ENCODE peak calls at places on chromosomes 6 and 20, in ten cellular contexts. U is CD4-positive, CD25-positive, alpha-beta regulatory T cell; Y is GM23338; F is Peyer's patch; G is lung; I is cardiac muscle cell; O is ascending aorta; P is body of pancreas; H is H1; X is stomach. D is an unnamed sample. For H3K36me3 and H3K4me1, the result is how much of the 10 kb centered on the place peaks cover.

GRCh38 chr20:12383770-12384304 is 466.1 kb downstream of the BTBD3 start:
- DNase-seq in U (no peak), G (no peak), F (no peak), O (no peak), P (no peak), X (no peak), I (peak), H (no peak), Y (no peak), D (no peak)

GRCh38 chr6:48429021-48429420 is 318.0 kb upstream of the PTCHD4 start:
- DNase-seq in Y (no peak), G (no peak), P (no peak), I (no peak), U (no peak), H (no peak), X (no peak), O (no peak), F (no peak), D (no peak)

GRCh38 chr6:40286721-40287120 is 300.4 kb downstream of the LRFN2 start:
- DNase-seq in Y (peak), O (no peak), U (no peak), P (no peak), H (no peak), G (no peak), F (no peak), I (no peak), X (no peak), D (no peak)

GRCh38 chr6:31580807-31581437 is 1.3 kb downstream of the LTB start:
- DNase-seq in Y (peak), H (peak), I (peak), F (peak), O (peak), X (peak), G (peak), U (peak), P (peak), D (peak)

GRCh38 chr20:63532449-63532971 is 4.7 kb downstream of the PTK6 start:
- DNase-seq in F (peak), X (no peak), Y (no peak), H (no peak), P (peak), O (no peak), I (no peak), U (no peak), G (no peak), D (no peak)

GRCh38 chr6:107396226-107396625 is 63.1 kb downstream of the PDSS2 start:
- DNase-seq in G (no peak), I (no peak), Y (no peak), O (no peak), U (no peak), F (no peak), X (no peak), H (no peak), P (no peak), D (no peak)

GRCh38 chr20:35093245-35093884 is 758 bp upstream of the TRPC4AP start:
- DNase-seq in I (peak), G (no peak), Y (no peak), H (no peak), X (no peak), U (no peak), P (no peak), F (no peak), O (no peak), D (no peak)

GRCh38 chr6:116246089-116246488 is 7.8 kb downstream of the TSPYL4 start:
- DNase-seq in U (no peak), H (no peak), O (no peak), I (peak), Y (no peak), G (no peak), P (no peak), F (no peak), X (no peak), D (no peak)

GRCh38 chr20:35506872-35507638 is 22.4 kb downstream of the C20orf173 start:
- DNase-seq in I (no peak), H (no peak), Y (no peak), X (no peak), O (no peak), G (no peak), U (no peak), P (no peak), F (no peak), D (no peak)

GRCh38 chr20:35344354-35344837 is 52.2 kb upstream of the FAM83C start:
- DNase-seq in P (no peak), O (no peak), G (no peak), I (peak), F (peak), U (no peak), X (peak), H (no peak), Y (no peak), D (no peak)

GRCh38 chr6:41040101-41040910 is 1.3 kb upstream of the UNC5CL start:
- DNase-seq in X (peak), I (no peak), U (no peak), G (peak), Y (no peak), O (no peak), F (peak), H (no peak), P (peak), D (no peak)

GRCh38 chr6:25341923-25342619 is 62.9 kb downstream of the CARMIL1 start:
- DNase-seq in O (no peak), G (no peak), F (no peak), I (no peak), X (no peak), P (no peak), Y (peak), H (peak), U (no peak), D (no peak)

GRCh38 chr20:11001767-11002540 is 328.2 kb upstream of the JAG1 start:
- DNase-seq in X (no peak), I (peak), U (no peak), Y (no peak), G (no peak), H (peak), O (no peak), P (no peak), F (no peak), D (no peak)

GRCh38 chr20:63959699-63960075 is 3.5 kb upstream of the UCKL1 start:
- DNase-seq in I (no peak), P (no peak), H (no peak), O (no peak), U (no peak), G (no peak), Y (no peak), F (no peak), X (no peak), D (no peak)

GRCh38 chr6:138432063-138432356 is 28.0 kb downstream of the HEBP2 start:
- DNase-seq in H (no peak), X (no peak), O (no peak), P (no peak), I (no peak), F (no peak), U (no peak), Y (no peak), G (no peak), D (no peak)

GRCh38 chr20:1333462-1334369 is 4.8 kb upstream of the SDCBP2 start:
- DNase-seq in X (no peak), P (no peak), O (no peak), Y (no peak), U (no peak), F (peak), I (no peak), H (no peak), G (peak), D (no peak)

GRCh38 chr20:32621071-32621913 is 36.2 kb upstream of the NOL4L start:
- DNase-seq in I (no peak), F (no peak), G (no peak), Y (no peak), U (no peak), P (no peak), X (no peak), O (no peak), H (no peak), D (no peak)

GRCh38 chr6:147559016-147559415 is 50.5 kb downstream of the SAMD5 start:
- DNase-seq in H (no peak), F (peak), I (peak), G (no peak), O (no peak), X (peak), P (peak), Y (peak), U (no peak), D (no peak)

GRCh38 chr20:9068232-9068781 is 580 bp upstream of the PLCB4 start:
- DNase-seq in P (peak), I (peak), F (no peak), Y (peak), H (no peak), U (no peak), G (no peak), X (peak), O (peak), D (no peak)

GRCh38 chr20:483791-484644 is 21.7 kb upstream of the TBC1D20 start:
- DNase-seq in F (no peak), G (no peak), U (no peak), O (no peak), H (no peak), X (no peak), Y (no peak), I (no peak), P (peak), D (no peak)

GRCh38 chr20:50446351-50447101 is 63.7 kb upstream of the PTPN1 start:
- DNase-seq in O (no peak), P (no peak), F (peak), I (no peak), U (no peak), X (peak), G (no peak), H (no peak), Y (no peak), D (no peak)

GRCh38 chr20:53598140-53599038 is 4.8 kb upstream of the ZNF217 start:
- DNase-seq in H (no peak), X (peak), F (peak), I (no peak), G (no peak), Y (no peak), P (no peak), O (no peak), U (no peak), D (no peak)

GRCh38 chr6:135481786-135482369 is 15.7 kb downstream of the AHI1 start:
- DNase-seq in I (no peak), O (no peak), Y (peak), X (no peak), P (no peak), H (no peak), F (no peak), G (no peak), U (no peak), D (peak)
- H3K36me3 ChIP-seq in I (under half), O (under half), Y (half or more), X (half or more), P (under half), H (under half), F (under half), G (under half), U (under half), D (half or more)

DNA sequence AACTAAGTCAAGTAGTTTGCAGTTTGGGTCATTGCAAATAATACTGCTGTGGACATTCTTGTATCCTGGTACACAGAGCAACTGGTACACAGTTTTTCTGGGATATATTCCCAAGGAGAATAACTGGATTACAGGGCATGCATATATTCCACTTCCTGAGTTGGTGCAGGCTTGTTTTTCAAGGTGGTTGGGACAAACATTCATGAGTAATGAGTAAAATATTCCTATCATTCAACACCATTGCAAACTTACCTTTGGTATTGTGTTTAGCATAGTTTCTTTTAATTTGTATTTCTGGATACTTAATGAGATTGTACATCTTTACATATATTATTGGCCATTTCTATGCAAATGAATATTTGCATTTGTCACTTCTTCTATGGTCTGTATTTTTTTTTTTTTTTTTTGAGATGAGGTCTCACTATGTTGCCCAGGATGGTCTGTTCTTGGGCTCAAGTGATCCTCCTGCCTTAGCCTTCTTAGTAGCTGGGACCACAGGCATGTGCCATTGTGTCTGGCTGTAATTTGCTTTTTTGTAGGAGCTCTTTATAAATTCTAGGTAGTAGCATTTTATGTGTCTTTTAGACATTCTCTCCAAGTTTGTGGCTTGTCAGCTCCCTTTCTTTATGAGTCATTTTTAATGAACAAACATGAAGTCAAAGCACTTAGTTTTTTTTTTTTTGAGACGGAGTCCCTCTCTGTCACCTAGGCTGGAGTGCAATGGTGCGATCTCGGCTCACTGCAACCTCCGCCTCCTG is 158.7 kb downstream of the SOX4 start:
- DNase-seq in Y (no peak), F (no peak), X (no peak), G (no peak), P (no peak), H (no peak), O (no peak), U (no peak), I (no peak), D (no peak)
- H3K4me1 ChIP-seq in Y (half or more), F (under half), X (under half), G (under half), P (under half), H (under half), O (under half), U (under half), I (half or more), D (under half)

DNA sequence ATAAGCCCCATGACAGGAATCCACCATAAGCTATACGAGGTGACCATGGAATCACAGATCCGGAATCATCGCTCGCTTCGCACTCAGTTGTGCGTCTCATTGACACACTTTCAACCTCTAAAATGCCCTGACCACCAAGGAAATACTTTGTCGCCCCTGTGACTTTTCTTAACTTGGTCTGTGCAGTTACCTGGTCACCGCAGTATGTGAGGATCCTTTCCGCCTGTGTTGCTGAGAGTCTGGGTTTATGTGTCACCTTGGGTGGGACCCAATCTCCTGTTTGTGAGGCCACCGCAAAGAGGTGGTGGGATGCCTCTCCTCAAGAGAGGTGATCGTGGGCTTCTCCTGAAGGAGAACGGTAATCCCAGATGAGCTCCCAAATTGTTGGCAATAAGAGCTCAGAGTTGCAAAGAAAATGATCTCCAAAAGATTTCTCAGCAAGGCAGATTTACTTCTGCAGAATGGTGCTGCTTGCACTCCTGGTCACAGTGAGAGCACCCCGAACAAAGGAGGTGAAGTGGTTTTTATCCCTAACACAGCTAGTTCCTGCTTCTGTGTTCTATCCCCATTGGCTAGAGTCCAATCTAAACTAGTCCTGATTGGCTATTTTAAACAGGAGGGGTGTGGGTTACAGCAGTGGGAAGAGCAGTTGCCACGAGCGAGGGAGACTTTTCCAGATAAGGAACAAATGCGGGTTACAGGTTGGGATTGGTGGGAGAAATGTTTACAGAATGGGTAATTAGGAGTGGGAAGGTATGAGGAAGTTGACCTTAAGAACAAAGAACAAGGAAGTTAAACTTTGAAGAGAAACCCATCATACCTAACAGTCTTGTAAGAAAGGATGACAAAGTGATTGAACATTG is 9.1 kb upstream of the ZNFX1 start:
- DNase-seq in G (no peak), Y (peak), U (no peak), F (no peak), I (no peak), H (no peak), O (no peak), P (no peak), X (no peak), D (peak)
- H3K36me3 ChIP-seq in G (half or more), Y (half or more), U (half or more), F (under half), I (half or more), H (half or more), O (half or more), P (under half), X (half or more), D (half or more)

DNA sequence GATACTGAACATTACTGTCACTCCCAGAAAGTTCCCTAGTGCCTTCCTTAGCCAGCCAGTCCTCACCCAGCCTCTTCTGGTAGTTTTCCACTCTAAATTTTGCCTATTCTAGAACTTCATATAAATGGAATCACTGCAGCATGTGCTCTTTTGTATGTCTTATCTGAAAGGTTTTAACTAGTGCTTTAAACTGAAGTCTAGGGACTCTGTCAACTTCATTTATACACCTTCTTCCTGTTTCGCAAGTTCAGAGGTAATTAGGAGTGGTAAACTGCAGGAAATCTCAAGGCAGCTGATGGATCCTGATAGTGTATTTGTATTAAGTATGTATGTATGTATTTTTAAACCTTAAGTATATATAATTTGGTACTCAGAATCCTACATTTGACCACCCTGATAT is 94.3 kb downstream of the TCP11 start:
- DNase-seq in O (no peak), F (no peak), U (no peak), Y (no peak), P (no peak), H (no peak), G (no peak), I (peak), X (no peak), D (no peak)
- H3K4me1 ChIP-seq in O (half or more), F (under half), U (under half), Y (half or more), P (half or more), H (half or more), G (under half), I (under half), X (half or more), D (under half)

GRCh38 chr6:47261191-47261590 is 48.5 kb downstream of the TNFRSF21 start:
- DNase-seq in I (no peak), O (no peak), P (no peak), X (no peak), G (no peak), F (no peak), H (no peak), Y (no peak), U (no peak), D (no peak)

GRCh38 chr6:47264775-47265184 is 44.9 kb downstream of the TNFRSF21 start:
- DNase-seq in P (no peak), G (no peak), U (no peak), O (no peak), F (no peak), I (peak), H (no peak), Y (no peak), X (no peak), D (no peak)

GRCh38 chr6:47260021-47260420 is 49.7 kb downstream of the TNFRSF21 start:
- DNase-seq in I (no peak), U (no peak), F (no peak), P (no peak), Y (no peak), G (no peak), H (no peak), X (no peak), O (no peak), D (no peak)

GRCh38 chr6:47263268-47263667 is 46.4 kb downstream of the TNFRSF21 start:
- DNase-seq in F (no peak), U (no peak), H (no peak), I (no peak), Y (no peak), P (no peak), O (no peak), G (no peak), X (no peak), D (no peak)

GRCh38 chr6:47262226-47262625 is 47.5 kb downstream of the TNFRSF21 start:
- DNase-seq in P (no peak), U (no peak), X (no peak), G (no peak), I (no peak), O (no peak), F (no peak), H (no peak), Y (no peak), D (no peak)
- H3K36me3 ChIP-seq in P (under half), U (under half), X (under half), G (under half), I (under half), O (under half), F (under half), H (under half), Y (under half), D (half or more)

DNA sequence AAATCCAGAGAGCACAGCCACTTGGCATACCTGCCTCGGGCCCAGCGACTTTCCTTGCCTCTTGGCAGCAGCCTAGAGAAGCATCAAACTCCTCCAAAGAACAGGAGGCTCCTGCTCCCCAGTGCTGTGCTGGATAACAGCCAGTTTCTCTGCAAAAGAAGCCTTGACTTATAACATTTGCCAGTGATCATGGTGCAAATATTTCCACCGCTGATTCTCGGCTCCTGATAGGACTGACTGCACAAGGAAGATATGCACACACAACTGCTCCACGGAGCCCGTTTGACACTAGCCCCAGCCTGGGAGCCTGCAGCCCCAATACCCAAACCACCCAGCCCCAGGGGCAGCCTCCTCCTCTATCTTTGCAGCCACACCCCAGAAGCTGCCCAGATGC is 17.5 kb downstream of the ACSS1 start:
- DNase-seq in Y (no peak), G (peak), O (no peak), U (no peak), P (peak), X (peak), H (no peak), F (no peak), I (peak), D (no peak)
- H3K4me1 ChIP-seq in Y (under half), G (half or more), O (half or more), U (half or more), P (half or more), X (half or more), H (under half), F (under half), I (under half), D (under half)